ENCODE peak calls at places on chromosome 4, in nine cellular contexts. One of them, this sample, is unnamed.

GRCh38 chr4:119550857-119551532 is 77.6 kb downstream of the PDE5A start:
- DNase-seq in cardiac fibroblast: no peak
- DNase-seq in NCI-H146: no peak
- DNase-seq in NCI-H1417: no peak
- DNase-seq in HEK293T: peak
- DNase-seq in thoracic aorta: no peak
- DNase-seq in CD4-positive, CD25-positive, alpha-beta regulatory T cell: no peak
- DNase-seq in activated B cell treated with CpG ODN at 0.5 μM for 24 hours: no peak
- DNase-seq in D341Med: no peak
- DNase-seq in this sample: no peak

GRCh38 chr4:37434469-37434868 is 189.9 kb downstream of the NWD2 start:
- DNase-seq in CD4-positive, CD25-positive, alpha-beta regulatory T cell: no peak
- DNase-seq in NCI-H146: no peak
- DNase-seq in cardiac fibroblast: peak
- DNase-seq in thoracic aorta: no peak
- DNase-seq in NCI-H1417: no peak
- DNase-seq in D341Med: no peak
- DNase-seq in HEK293T: no peak
- DNase-seq in activated B cell treated with CpG ODN at 0.5 μM for 24 hours: no peak
- DNase-seq in this sample: no peak

GRCh38 chr4:180542445-180543100 is 1700.6 kb upstream of the TENM3 start:
- DNase-seq in cardiac fibroblast: peak
- DNase-seq in HEK293T: peak
- DNase-seq in NCI-H146: no peak
- DNase-seq in activated B cell treated with CpG ODN at 0.5 μM for 24 hours: no peak
- DNase-seq in thoracic aorta: no peak
- DNase-seq in NCI-H1417: no peak
- DNase-seq in D341Med: no peak
- DNase-seq in CD4-positive, CD25-positive, alpha-beta regulatory T cell: no peak
- DNase-seq in this sample: no peak

GRCh38 chr4:23782778-23783455 is 106.9 kb downstream of the PPARGC1A start:
- DNase-seq in NCI-H146: no peak
- DNase-seq in activated B cell treated with CpG ODN at 0.5 μM for 24 hours: no peak
- DNase-seq in CD4-positive, CD25-positive, alpha-beta regulatory T cell: no peak
- DNase-seq in NCI-H1417: no peak
- DNase-seq in D341Med: no peak
- DNase-seq in cardiac fibroblast: peak
- DNase-seq in thoracic aorta: no peak
- DNase-seq in HEK293T: no peak
- DNase-seq in this sample: no peak

GRCh38 chr4:53573696-53574095 is 17.6 kb downstream of the LNX1 start:
- DNase-seq in activated B cell treated with CpG ODN at 0.5 μM for 24 hours: no peak
- DNase-seq in NCI-H1417: no peak
- DNase-seq in HEK293T: no peak
- DNase-seq in thoracic aorta: no peak
- DNase-seq in NCI-H146: no peak
- DNase-seq in CD4-positive, CD25-positive, alpha-beta regulatory T cell: no peak
- DNase-seq in D341Med: no peak
- DNase-seq in cardiac fibroblast: no peak
- DNase-seq in this sample: no peak

GRCh38 chr4:1218892-1219552 is 29.9 kb downstream of the CTBP1 start:
- DNase-seq in CD4-positive, CD25-positive, alpha-beta regulatory T cell: no peak
- DNase-seq in HEK293T: no peak
- DNase-seq in NCI-H1417: peak
- DNase-seq in D341Med: no peak
- DNase-seq in cardiac fibroblast: no peak
- DNase-seq in NCI-H146: no peak
- DNase-seq in activated B cell treated with CpG ODN at 0.5 μM for 24 hours: peak
- DNase-seq in thoracic aorta: no peak
- DNase-seq in this sample: no peak

GRCh38 chr4:186161138-186161537 is 30.2 kb upstream of the CYP4V2 start:
- DNase-seq in HEK293T: no peak
- DNase-seq in NCI-H146: peak
- DNase-seq in D341Med: no peak
- DNase-seq in thoracic aorta: no peak
- DNase-seq in cardiac fibroblast: no peak
- DNase-seq in NCI-H1417: peak
- DNase-seq in CD4-positive, CD25-positive, alpha-beta regulatory T cell: peak
- DNase-seq in activated B cell treated with CpG ODN at 0.5 μM for 24 hours: no peak
- DNase-seq in this sample: no peak

GRCh38 chr4:87540176-87541058 is 11.2 kb upstream of the SPARCL1 start:
- DNase-seq in thoracic aorta: no peak
- DNase-seq in NCI-H1417: no peak
- DNase-seq in NCI-H146: no peak
- DNase-seq in cardiac fibroblast: peak
- DNase-seq in CD4-positive, CD25-positive, alpha-beta regulatory T cell: no peak
- DNase-seq in D341Med: no peak
- DNase-seq in HEK293T: no peak
- DNase-seq in activated B cell treated with CpG ODN at 0.5 μM for 24 hours: no peak
- DNase-seq in this sample: no peak

GRCh38 chr4:186726440-186727148 is 2.9 kb upstream of the FAT1 start:
- DNase-seq in cardiac fibroblast: peak
- DNase-seq in HEK293T: peak
- DNase-seq in CD4-positive, CD25-positive, alpha-beta regulatory T cell: no peak
- DNase-seq in D341Med: peak
- DNase-seq in thoracic aorta: no peak
- DNase-seq in activated B cell treated with CpG ODN at 0.5 μM for 24 hours: no peak
- DNase-seq in NCI-H1417: no peak
- DNase-seq in NCI-H146: no peak
- DNase-seq in this sample: no peak

GRCh38 chr4:181548873-181549541 is 694.2 kb upstream of the TENM3 start:
- DNase-seq in CD4-positive, CD25-positive, alpha-beta regulatory T cell: no peak
- DNase-seq in D341Med: no peak
- DNase-seq in activated B cell treated with CpG ODN at 0.5 μM for 24 hours: no peak
- DNase-seq in NCI-H1417: no peak
- DNase-seq in NCI-H146: peak
- DNase-seq in thoracic aorta: no peak
- DNase-seq in HEK293T: no peak
- DNase-seq in cardiac fibroblast: peak
- DNase-seq in this sample: no peak

GRCh38 chr4:4333265-4333706 is 43.2 kb downstream of the ZBTB49 start:
- DNase-seq in D341Med: no peak
- DNase-seq in thoracic aorta: no peak
- DNase-seq in HEK293T: no peak
- DNase-seq in CD4-positive, CD25-positive, alpha-beta regulatory T cell: no peak
- DNase-seq in activated B cell treated with CpG ODN at 0.5 μM for 24 hours: no peak
- DNase-seq in cardiac fibroblast: peak
- DNase-seq in NCI-H146: no peak
- DNase-seq in NCI-H1417: no peak
- DNase-seq in this sample: no peak

GRCh38 chr4:184440593-184441358 is 33.6 kb downstream of the IRF2 start:
- DNase-seq in activated B cell treated with CpG ODN at 0.5 μM for 24 hours: no peak
- DNase-seq in D341Med: no peak
- DNase-seq in NCI-H146: no peak
- DNase-seq in CD4-positive, CD25-positive, alpha-beta regulatory T cell: no peak
- DNase-seq in thoracic aorta: no peak
- DNase-seq in NCI-H1417: no peak
- DNase-seq in cardiac fibroblast: no peak
- DNase-seq in HEK293T: no peak
- DNase-seq in this sample: no peak

GRCh38 chr4:2426069-2426397 is 7.3 kb downstream of the CFAP99 start:
- DNase-seq in D341Med: no peak
- DNase-seq in activated B cell treated with CpG ODN at 0.5 μM for 24 hours: no peak
- DNase-seq in CD4-positive, CD25-positive, alpha-beta regulatory T cell: no peak
- DNase-seq in NCI-H1417: no peak
- DNase-seq in cardiac fibroblast: no peak
- DNase-seq in thoracic aorta: no peak
- DNase-seq in NCI-H146: no peak
- DNase-seq in HEK293T: no peak
- DNase-seq in this sample: no peak

GRCh38 chr4:6281436-6282144 is 11.9 kb downstream of the WFS1 start:
- DNase-seq in cardiac fibroblast: no peak
- DNase-seq in thoracic aorta: no peak
- DNase-seq in HEK293T: no peak
- DNase-seq in NCI-H146: no peak
- DNase-seq in activated B cell treated with CpG ODN at 0.5 μM for 24 hours: no peak
- DNase-seq in NCI-H1417: no peak
- DNase-seq in CD4-positive, CD25-positive, alpha-beta regulatory T cell: no peak
- DNase-seq in D341Med: no peak
- DNase-seq in this sample: no peak

GRCh38 chr4:27010334-27010940 is 149.8 kb downstream of the STIM2 start:
- DNase-seq in HEK293T: peak
- DNase-seq in CD4-positive, CD25-positive, alpha-beta regulatory T cell: peak
- DNase-seq in thoracic aorta: no peak
- DNase-seq in D341Med: peak
- DNase-seq in NCI-H1417: peak
- DNase-seq in cardiac fibroblast: peak
- DNase-seq in NCI-H146: peak
- DNase-seq in activated B cell treated with CpG ODN at 0.5 μM for 24 hours: peak
- DNase-seq in this sample: peak

GRCh38 chr4:47031011-47031678 is at the start of gene GABRB1:
- DNase-seq in D341Med: peak
- DNase-seq in thoracic aorta: no peak
- DNase-seq in activated B cell treated with CpG ODN at 0.5 μM for 24 hours: no peak
- DNase-seq in HEK293T: peak
- DNase-seq in CD4-positive, CD25-positive, alpha-beta regulatory T cell: peak
- DNase-seq in cardiac fibroblast: peak
- DNase-seq in NCI-H1417: no peak
- DNase-seq in NCI-H146: no peak
- DNase-seq in this sample: no peak

GRCh38 chr4:168723569-168723968 is 226.7 kb downstream of the PALLD start:
- DNase-seq in thoracic aorta: no peak
- DNase-seq in NCI-H146: no peak
- DNase-seq in CD4-positive, CD25-positive, alpha-beta regulatory T cell: no peak
- DNase-seq in D341Med: no peak
- DNase-seq in HEK293T: no peak
- DNase-seq in cardiac fibroblast: no peak
- DNase-seq in NCI-H1417: no peak
- DNase-seq in activated B cell treated with CpG ODN at 0.5 μM for 24 hours: no peak
- DNase-seq in this sample: no peak